ENCODE peak calls at places on chromosome 22, in seven cellular contexts. H is fibroblast of pulmonary artery, W is left ventricle myocardium inferior, O is cardiac muscle cell, V is A549, I is fibroblast of lung, G is AG09309. C is an unnamed sample.

GRCh38 chr22:49599039-49599438 is 228.6 kb downstream of the BRD1 start:
- DNase-seq in H (no peak), W (no peak), O (no peak), V (no peak), I (no peak), G (no peak), C (no peak)

GRCh38 chr22:39353346-39353745 is 3.6 kb downstream of the SYNGR1 start:
- DNase-seq in H (no peak), W (no peak), O (no peak), V (no peak), I (peak), G (no peak), C (no peak)

GRCh38 chr22:19872779-19873137 is 18.1 kb upstream of the GNB1L start:
- DNase-seq in H (no peak), W (no peak), O (no peak), V (no peak), I (no peak), G (no peak), C (no peak)

GRCh38 chr22:42919199-42919598 is 62.1 kb upstream of the ARFGAP3 start:
- DNase-seq in H (no peak), W (no peak), O (no peak), V (peak), I (peak), G (no peak), C (no peak)

GRCh38 chr22:49307071-49307830 is 520.4 kb downstream of the BRD1 start:
- DNase-seq in H (no peak), W (no peak), O (no peak), V (no peak), I (no peak), G (no peak), C (no peak)

GRCh38 chr22:39674536-39674935 is 104.0 kb downstream of the CACNA1I start:
- DNase-seq in H (no peak), W (no peak), O (no peak), V (no peak), I (peak), G (no peak), C (no peak)

GRCh38 chr22:28841111-28841510 is 40.7 kb upstream of the XBP1 start:
- DNase-seq in H (peak), W (no peak), O (no peak), V (no peak), I (no peak), G (no peak), C (no peak)

GRCh38 chr22:41535244-41535643 is 9.0 kb downstream of the POLR3H start:
- DNase-seq in H (no peak), W (no peak), O (no peak), V (peak), I (no peak), G (no peak), C (no peak)

GRCh38 chr22:26364066-26365015 is 64.7 kb upstream of the ASPHD2 start:
- DNase-seq in H (peak), W (peak), O (peak), V (peak), I (peak), G (peak), C (peak)

GRCh38 chr22:30695351-30695762 is 683 bp downstream of the OSBP2 start:
- DNase-seq in H (no peak), W (no peak), O (no peak), V (no peak), I (no peak), G (no peak), C (no peak)

GRCh38 chr22:20154602-20155183 is 3.8 kb upstream of the CCDC188 start:
- DNase-seq in H (no peak), W (no peak), O (no peak), V (peak), I (no peak), G (no peak), C (no peak)

GRCh38 chr22:41285441-41285819 is 557 bp downstream of the RANGAP1 start:
- DNase-seq in H (peak), W (peak), O (peak), V (no peak), I (peak), G (no peak), C (peak)

GRCh38 chr22:48603621-48604320 is 1223.9 kb downstream of the BRD1 start:
- DNase-seq in H (no peak), W (no peak), O (no peak), V (no peak), I (no peak), G (no peak), C (no peak)

GRCh38 chr22:35456757-35457156 is 56.8 kb downstream of the MCM5 start:
- DNase-seq in H (no peak), W (no peak), O (no peak), V (no peak), I (no peak), G (no peak), C (no peak)

GRCh38 chr22:24894998-24895397 is 51.5 kb downstream of the LHFPL7 start:
- DNase-seq in H (peak), W (peak), O (peak), V (peak), I (peak), G (no peak), C (peak)

DNA sequence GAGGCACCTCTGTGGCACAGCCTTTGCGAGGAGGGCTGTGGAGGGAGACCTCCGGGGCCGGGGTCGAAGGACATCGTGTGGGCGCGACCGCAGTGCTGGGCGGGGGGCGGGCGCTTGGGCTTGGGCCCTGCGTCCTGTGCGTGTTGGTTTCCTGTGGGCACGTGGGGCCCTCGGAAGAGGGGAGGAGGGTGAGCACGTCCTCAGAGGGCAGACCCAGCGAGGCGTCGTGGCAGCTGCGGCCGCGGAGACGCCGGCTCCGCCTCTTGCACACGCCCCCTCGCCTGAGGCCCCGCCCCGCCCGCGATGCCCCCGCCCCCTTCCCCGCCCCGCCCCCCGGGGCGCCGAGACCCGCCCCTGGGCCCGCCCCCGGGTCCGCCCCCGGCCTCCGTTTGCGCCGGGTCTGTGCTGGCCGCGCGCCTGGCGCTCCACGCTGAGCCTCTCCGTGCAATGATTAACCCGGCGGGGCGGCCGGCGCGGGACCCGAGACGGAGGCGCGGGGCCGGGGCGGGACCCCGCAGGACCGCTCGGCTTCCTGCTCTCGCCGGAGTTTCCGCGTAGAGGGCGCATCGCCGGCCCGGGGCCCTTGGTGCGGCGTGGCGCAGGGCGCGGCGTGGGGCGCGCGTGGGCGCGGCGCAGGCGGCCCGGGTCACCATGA is at the start of gene PRR5:
- DNase-seq in H (peak), W (peak), O (peak), V (peak), I (peak), G (peak), C (peak)
- H3K4me3 ChIP-seq in H (peak), W (peak), O (peak), V (peak), I (peak), G (peak), C (peak)

GRCh38 chr22:22753526-22754267 is 109.3 kb downstream of the GGTLC2 start:
- DNase-seq in H (peak), W (no peak), O (peak), V (peak), I (peak), G (no peak), C (peak)
- TF ChIP-seq CTCF in H (peak), W (peak), O (peak), V (peak), I (peak), G (peak), C (peak)

GRCh38 chr22:23219317-23219716 is 39.0 kb downstream of the BCR start:
- DNase-seq in H (no peak), W (no peak), O (no peak), V (no peak), I (no peak), G (no peak), C (no peak)

GRCh38 chr22:23217171-23218052 is 37.1 kb downstream of the BCR start:
- DNase-seq in H (no peak), W (peak), O (no peak), V (no peak), I (no peak), G (no peak), C (no peak)

GRCh38 chr22:23218053-23218866 is 38.0 kb downstream of the BCR start:
- DNase-seq in H (no peak), W (peak), O (no peak), V (no peak), I (no peak), G (no peak), C (no peak)

GRCh38 chr22:23219787-23220484 is 39.6 kb downstream of the BCR start:
- DNase-seq in H (peak), W (no peak), O (peak), V (no peak), I (peak), G (no peak), C (peak)

DNA sequence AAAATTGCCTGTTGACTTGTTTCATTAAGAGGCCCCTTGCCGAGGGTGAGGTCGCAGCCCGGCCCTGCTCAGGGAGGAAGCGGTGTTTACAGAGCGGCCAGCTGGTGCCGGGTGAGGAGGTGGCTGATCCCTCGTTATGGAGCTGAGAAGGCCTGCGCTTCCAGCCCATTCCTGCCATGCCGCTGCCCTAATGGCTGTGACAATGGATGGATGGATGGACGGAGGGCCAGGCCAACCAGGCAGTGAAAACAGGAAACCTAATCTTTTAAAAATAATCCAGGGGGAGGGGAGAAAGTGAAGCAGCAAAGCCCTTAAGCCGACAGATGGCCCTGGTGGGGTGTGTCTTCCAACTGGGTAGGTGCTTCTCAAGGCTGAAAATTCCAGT is 38.5 kb downstream of the BCR start:
- DNase-seq in H (peak), W (peak), O (peak), V (no peak), I (peak), G (no peak), C (peak)
- H3K4me3 ChIP-seq in H (no peak), W (no peak), O (no peak), V (no peak), I (no peak), G (no peak), C (no peak)

GRCh38 chr22:27488456-27489224 is 312.9 kb downstream of the MN1 start:
- DNase-seq in H (no peak), W (no peak), O (peak), V (no peak), I (no peak), G (no peak), C (no peak)

GRCh38 chr22:27491888-27492287 is 309.7 kb downstream of the MN1 start:
- DNase-seq in H (no peak), W (no peak), O (no peak), V (no peak), I (no peak), G (no peak), C (no peak)

GRCh38 chr22:27487600-27488450 is 313.7 kb downstream of the MN1 start:
- DNase-seq in H (no peak), W (no peak), O (no peak), V (no peak), I (peak), G (no peak), C (peak)

GRCh38 chr22:27489265-27489675 is 312.3 kb downstream of the MN1 start:
- DNase-seq in H (peak), W (no peak), O (peak), V (no peak), I (peak), G (no peak), C (peak)

GRCh38 chr22:27490080-27490479 is 311.5 kb downstream of the MN1 start:
- DNase-seq in H (no peak), W (no peak), O (no peak), V (no peak), I (no peak), G (no peak), C (no peak)
- TF ChIP-seq CTCF in H (no peak), W (no peak), O (no peak), V (no peak), I (no peak), G (no peak), C (no peak)

DNA sequence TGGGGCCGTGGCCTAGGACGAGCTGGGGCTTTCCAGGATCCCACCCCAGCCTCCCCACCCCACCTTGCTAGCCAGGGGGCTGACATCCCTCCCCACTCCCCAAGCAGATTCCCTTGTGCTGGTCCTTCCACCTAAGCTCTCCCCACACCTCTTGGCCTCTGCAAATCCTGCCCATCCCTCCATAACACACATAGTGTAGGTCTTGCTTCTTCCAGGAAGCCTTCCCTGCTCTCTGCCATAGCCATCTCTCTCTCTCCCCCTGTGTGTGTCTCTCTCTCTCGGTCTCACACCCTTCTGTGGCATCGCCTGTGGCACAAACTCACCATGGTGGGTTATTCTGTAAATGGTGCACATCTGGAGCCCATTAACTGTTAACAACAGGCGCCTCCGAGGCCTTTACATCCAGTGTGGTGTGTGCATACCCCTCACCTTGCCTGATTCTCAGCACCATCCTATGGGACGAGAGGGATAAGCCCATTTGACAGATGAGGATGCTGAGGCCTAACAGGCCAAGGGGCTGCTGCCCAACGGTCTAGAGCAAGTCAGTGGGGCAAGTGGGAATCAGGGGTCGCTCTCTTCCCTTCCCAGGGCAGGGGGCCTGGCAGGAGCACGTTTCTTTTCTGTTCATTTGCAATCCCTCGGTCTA is 22.2 kb upstream of the PICK1 start:
- DNase-seq in H (no peak), W (no peak), O (no peak), V (no peak), I (no peak), G (no peak), C (no peak)
- H3K4me3 ChIP-seq in H (no peak), W (no peak), O (no peak), V (no peak), I (no peak), G (no peak), C (no peak)

DNA sequence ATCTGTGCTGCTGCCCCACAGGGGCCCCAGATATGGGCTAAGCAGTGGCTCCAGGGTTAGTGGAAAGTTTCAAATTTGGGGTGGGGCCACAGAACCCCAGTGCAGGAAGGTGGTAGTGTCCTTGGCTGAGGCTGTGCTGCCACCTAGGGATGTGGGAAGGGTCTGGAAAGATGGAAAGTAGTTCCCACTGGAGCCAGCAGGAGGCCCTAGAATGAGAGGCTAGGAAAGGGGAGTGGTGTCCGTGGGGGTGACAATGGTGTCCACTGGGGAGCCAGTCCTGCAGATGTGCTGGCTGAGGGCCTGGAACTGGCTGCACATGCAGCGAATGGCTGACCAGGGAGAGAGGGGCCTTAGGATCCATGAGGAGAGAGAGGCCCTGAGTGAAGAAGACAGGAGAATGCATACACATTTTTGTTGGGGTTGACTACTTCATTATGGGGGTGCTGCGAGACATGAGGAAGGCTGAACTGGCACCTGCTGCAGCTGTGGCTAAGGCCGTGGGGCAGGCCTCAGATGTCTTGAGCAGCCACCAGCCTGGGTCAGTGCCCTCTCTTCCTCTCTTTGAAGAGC is 21.1 kb downstream of the RFPL3 start:
- DNase-seq in H (peak), W (no peak), O (peak), V (peak), I (peak), G (no peak), C (peak)
- TF ChIP-seq CTCF in H (peak), W (peak), O (peak), V (peak), I (peak), G (peak), C (peak)